ENCODE peak calls at places on chromosomes 3 and 15, in six cellular contexts. P, M, E, U, R and L are unnamed samples.

GRCh38 chr15:69092159-69092558 is 68.3 kb upstream of the GLCE start:
- DNase-seq in M (no peak), P (no peak), R (no peak), E (no peak), U (peak), L (no peak)

GRCh38 chr3:152718810-152719209 is 116.1 kb upstream of the P2RY1 start:
- DNase-seq in E (no peak), P (no peak), R (no peak), U (peak), M (no peak), L (no peak)

GRCh38 chr3:177778633-177779032 is 581.4 kb upstream of the TBL1XR1 start:
- DNase-seq in R (no peak), P (no peak), U (no peak), E (no peak), M (peak), L (no peak)

GRCh38 chr3:11154036-11154952 is at the start of gene HRH1:
- DNase-seq in P (peak), E (no peak), M (no peak), U (peak), R (no peak), L (no peak)

GRCh38 chr15:65285291-65286068 is 1.2 kb downstream of the PARP16 start:
- DNase-seq in R (no peak), M (no peak), U (no peak), E (no peak), P (no peak), L (no peak)

GRCh38 chr3:177185035-177185574 is 12.2 kb downstream of the TBL1XR1 start:
- DNase-seq in R (no peak), E (no peak), P (no peak), M (no peak), U (no peak), L (no peak)

GRCh38 chr3:134709563-134710312 is 58.9 kb upstream of the KY start:
- DNase-seq in U (no peak), M (no peak), R (no peak), P (peak), E (no peak), L (no peak)

GRCh38 chr3:170423001-170423615 is 4.4 kb downstream of the CLDN11 start:
- DNase-seq in E (no peak), R (no peak), P (no peak), M (no peak), U (no peak), L (no peak)

GRCh38 chr3:45775571-45776290 is 20.6 kb downstream of the SLC6A20 start:
- DNase-seq in M (no peak), E (no peak), R (no peak), U (no peak), P (no peak), L (no peak)

GRCh38 chr3:156149781-156150375 is 29.5 kb downstream of the KCNAB1 start:
- DNase-seq in U (no peak), E (no peak), P (no peak), M (no peak), R (no peak), L (no peak)

GRCh38 chr3:141680620-141681389 is 57.3 kb upstream of the RNF7 start:
- DNase-seq in P (no peak), U (peak), M (no peak), R (no peak), E (no peak), L (no peak)

GRCh38 chr3:95923496-95924210 is 890.7 kb upstream of the EPHA6 start:
- DNase-seq in P (no peak), M (no peak), R (peak), E (peak), U (peak), L (no peak)

GRCh38 chr3:39038165-39038564 is 13.6 kb downstream of the SCN11A start:
- DNase-seq in U (peak), E (peak), M (no peak), P (no peak), R (no peak), L (no peak)

GRCh38 chr15:25711164-25711563 is 152.0 kb downstream of the ATP10A start:
- DNase-seq in U (no peak), M (no peak), P (no peak), E (no peak), R (no peak), L (no peak)

GRCh38 chr3:72977060-72977459 is 19.6 kb upstream of the PPP4R2 start:
- DNase-seq in U (no peak), E (no peak), R (no peak), P (no peak), M (no peak), L (peak)
- TF ChIP-seq CTCF in U (no peak), E (no peak), R (no peak), P (no peak), M (no peak), L (no peak)

GRCh38 chr15:55198706-55199105 is 2.0 kb upstream of the RSL24D1 start:
- DNase-seq in E (no peak), M (no peak), R (no peak), P (no peak), U (no peak), L (no peak)

GRCh38 chr15:55197362-55197705 is 593 bp upstream of the RSL24D1 start:
- DNase-seq in M (peak), R (no peak), U (no peak), E (no peak), P (no peak), L (no peak)

GRCh38 chr15:55197719-55198118 is 978 bp upstream of the RSL24D1 start:
- DNase-seq in M (no peak), R (no peak), E (no peak), P (no peak), U (no peak), L (no peak)

GRCh38 chr15:55196011-55196410 is 730 bp downstream of the RSL24D1 start:
- DNase-seq in E (no peak), M (no peak), P (no peak), U (peak), R (no peak), L (no peak)

DNA sequence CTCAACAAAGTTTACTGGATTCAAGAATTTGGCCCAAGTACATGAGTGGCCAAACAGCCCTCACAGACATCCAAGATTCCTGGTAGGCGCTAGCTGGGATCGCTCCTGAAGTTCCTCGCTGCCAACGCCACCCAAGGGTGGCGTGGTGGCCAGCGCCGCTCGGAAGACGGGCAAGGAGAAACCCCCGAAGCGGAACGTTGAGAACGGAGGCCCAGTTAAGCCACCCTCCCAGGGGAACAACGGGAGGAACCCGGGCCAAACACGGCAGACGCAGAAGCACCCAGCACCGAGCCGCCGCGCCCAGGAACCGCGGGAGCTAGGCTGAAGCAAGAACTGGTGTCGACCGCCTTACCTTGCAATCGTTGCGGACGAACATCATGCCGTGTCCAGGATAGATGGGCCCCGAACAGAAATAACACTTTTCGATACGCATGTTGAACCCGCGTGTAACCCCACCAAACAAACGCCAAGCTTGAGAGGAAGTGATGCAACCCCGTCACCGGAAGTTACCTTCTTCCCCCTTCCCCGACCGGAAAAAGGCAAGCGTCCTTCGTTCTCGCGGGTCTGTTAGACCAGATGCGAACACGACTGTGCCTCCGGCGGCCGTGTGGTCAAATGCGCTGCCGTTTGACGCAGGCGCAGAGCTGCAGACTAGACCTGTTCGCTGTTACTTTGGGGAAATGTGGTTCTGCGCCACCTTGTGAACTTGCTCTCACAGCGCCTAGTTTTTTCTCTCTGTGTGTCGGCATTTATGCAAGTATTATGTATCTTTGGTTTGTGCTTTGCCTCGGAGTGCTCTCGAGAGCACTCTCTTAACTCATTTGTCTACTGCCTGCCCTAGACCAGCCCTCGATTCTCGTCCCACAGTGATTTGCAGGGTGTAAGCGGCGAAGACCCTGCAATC is at the start of gene RSL24D1:
- DNase-seq in E (peak), P (peak), R (peak), M (peak), U (peak), L (peak)
- TF ChIP-seq CTCF in E (peak), P (peak), R (peak), M (peak), U (peak), L (peak)

DNA sequence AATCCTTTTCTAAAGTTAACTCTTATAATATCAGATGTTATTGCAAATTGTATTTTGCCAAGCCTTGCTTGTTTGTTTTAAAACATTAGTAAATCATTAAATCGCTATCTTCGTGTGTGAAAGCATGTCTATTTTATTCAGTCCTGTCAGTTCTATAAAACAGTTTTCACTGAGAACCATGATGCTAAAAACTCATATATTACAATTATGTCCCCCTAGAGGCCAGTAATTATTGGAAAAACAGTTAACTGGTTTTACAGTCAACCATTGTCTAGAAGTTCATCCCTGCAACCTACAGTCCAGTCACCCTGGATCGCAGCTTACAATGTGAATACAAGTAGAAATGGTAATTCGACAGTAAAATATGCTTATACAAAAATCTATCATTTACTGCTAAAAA is 311.5 kb upstream of the ROBO2 start:
- DNase-seq in R (no peak), E (no peak), M (no peak), P (no peak), U (no peak), L (no peak)
- TF ChIP-seq CTCF in R (no peak), E (no peak), M (no peak), P (no peak), U (no peak), L (no peak)

GRCh38 chr3:18444597-18445420 is 19.7 kb upstream of the SATB1 start:
- DNase-seq in M (peak), R (no peak), U (peak), E (no peak), P (peak), L (peak)
- TF ChIP-seq CTCF in M (no peak), R (no peak), U (peak), E (peak), P (peak), L (peak)

DNA sequence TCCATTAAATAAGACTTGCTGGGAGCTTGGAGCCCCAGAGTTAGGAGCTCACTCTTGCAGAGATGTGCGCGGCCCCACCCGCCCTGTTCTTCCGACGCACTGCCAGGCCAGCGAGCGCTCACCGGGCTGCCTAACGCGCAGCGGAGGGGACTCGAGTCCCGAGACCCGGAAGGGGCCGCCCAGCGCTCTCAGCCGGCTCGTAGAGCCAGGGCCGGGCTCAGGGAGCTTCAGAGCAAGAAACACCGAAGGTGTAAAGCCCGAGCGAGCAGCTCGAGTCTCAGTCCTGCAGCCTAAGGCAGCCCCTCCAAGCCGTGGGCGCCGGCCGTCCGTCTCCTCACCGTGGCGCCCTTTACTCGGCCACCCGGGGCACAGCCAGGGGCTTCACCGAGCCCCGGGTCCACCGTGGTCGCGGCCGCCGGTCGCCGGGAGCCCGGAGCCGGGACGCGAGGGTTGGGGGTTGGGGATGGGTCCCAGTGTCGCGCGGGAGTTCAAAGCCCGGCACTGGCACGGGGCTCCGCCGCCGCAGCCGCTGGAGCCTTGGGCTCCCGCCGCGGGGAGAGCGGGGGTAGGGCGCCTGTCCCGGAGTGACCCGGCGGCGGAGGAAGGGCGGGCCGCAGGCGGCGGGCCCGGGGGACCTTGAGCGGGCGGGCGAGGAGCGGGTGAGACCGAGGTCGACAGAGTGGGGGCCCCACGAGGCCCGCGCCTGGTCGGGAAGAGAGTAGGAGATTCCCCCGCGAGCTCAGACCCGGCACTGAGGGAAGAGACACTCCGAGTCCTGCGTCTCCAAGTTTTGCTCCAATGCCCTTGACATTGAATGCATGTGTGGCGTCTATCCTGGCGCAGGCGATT is 26.9 kb upstream of the THRB start:
- DNase-seq in P (peak), R (no peak), U (peak), M (peak), E (no peak), L (no peak)
- TF ChIP-seq CTCF in P (peak), R (no peak), U (peak), M (no peak), E (no peak), L (no peak)